ENCODE peak calls at places on chromosomes 7 and 10, in six cellular contexts. One of them, this sample, is unnamed.

GRCh38 chr10:128633864-128634541 is 507.8 kb upstream of the MKI67 start:
- DNase-seq in AG04449: no peak
- DNase-seq in dorsolateral prefrontal cortex: no peak
- DNase-seq in colonic mucosa: no peak
- DNase-seq in glutamatergic neuron: no peak
- DNase-seq in endothelial cell of umbilical vein: no peak
- DNase-seq in this sample: no peak

GRCh38 chr10:14659626-14660196 is 115.0 kb downstream of the FAM107B start:
- DNase-seq in AG04449: no peak
- DNase-seq in dorsolateral prefrontal cortex: no peak
- DNase-seq in colonic mucosa: no peak
- DNase-seq in glutamatergic neuron: no peak
- DNase-seq in endothelial cell of umbilical vein: no peak
- DNase-seq in this sample: no peak

GRCh38 chr10:6347391-6347951 is 144.7 kb downstream of the PFKFB3 start:
- DNase-seq in AG04449: no peak
- DNase-seq in dorsolateral prefrontal cortex: peak
- DNase-seq in colonic mucosa: no peak
- DNase-seq in glutamatergic neuron: no peak
- DNase-seq in endothelial cell of umbilical vein: no peak
- DNase-seq in this sample: no peak

GRCh38 chr7:116451958-116452729 is 47.4 kb upstream of the CAV2 start:
- DNase-seq in AG04449: no peak
- DNase-seq in dorsolateral prefrontal cortex: no peak
- DNase-seq in colonic mucosa: no peak
- DNase-seq in glutamatergic neuron: no peak
- DNase-seq in endothelial cell of umbilical vein: no peak
- DNase-seq in this sample: no peak

GRCh38 chr7:120554960-120555571 is 282.1 kb downstream of the KCND2 start:
- DNase-seq in AG04449: no peak
- DNase-seq in dorsolateral prefrontal cortex: no peak
- DNase-seq in colonic mucosa: peak
- DNase-seq in glutamatergic neuron: peak
- DNase-seq in endothelial cell of umbilical vein: peak
- DNase-seq in this sample: peak

GRCh38 chr7:121000091-121000983 is 11.8 kb downstream of the CPED1 start:
- DNase-seq in AG04449: no peak
- DNase-seq in dorsolateral prefrontal cortex: no peak
- DNase-seq in colonic mucosa: no peak
- DNase-seq in glutamatergic neuron: no peak
- DNase-seq in endothelial cell of umbilical vein: peak
- DNase-seq in this sample: no peak

GRCh38 chr7:131157530-131158243 is 170.0 kb upstream of the MKLN1 start:
- DNase-seq in AG04449: no peak
- DNase-seq in dorsolateral prefrontal cortex: peak
- DNase-seq in colonic mucosa: no peak
- DNase-seq in glutamatergic neuron: no peak
- DNase-seq in endothelial cell of umbilical vein: no peak
- DNase-seq in this sample: no peak

GRCh38 chr10:120727001-120727400 is 124.2 kb upstream of the WDR11 start:
- DNase-seq in AG04449: no peak
- DNase-seq in dorsolateral prefrontal cortex: no peak
- DNase-seq in colonic mucosa: no peak
- DNase-seq in glutamatergic neuron: no peak
- DNase-seq in endothelial cell of umbilical vein: peak
- DNase-seq in this sample: no peak

GRCh38 chr7:42219447-42219846 is 17.6 kb downstream of the GLI3 start:
- DNase-seq in AG04449: no peak
- DNase-seq in dorsolateral prefrontal cortex: no peak
- DNase-seq in colonic mucosa: no peak
- DNase-seq in glutamatergic neuron: no peak
- DNase-seq in endothelial cell of umbilical vein: no peak
- DNase-seq in this sample: no peak

GRCh38 chr10:107034023-107034422 is 130.5 kb downstream of the SORCS1 start:
- DNase-seq in AG04449: no peak
- DNase-seq in dorsolateral prefrontal cortex: no peak
- DNase-seq in colonic mucosa: no peak
- DNase-seq in glutamatergic neuron: no peak
- DNase-seq in endothelial cell of umbilical vein: no peak
- DNase-seq in this sample: no peak

GRCh38 chr7:7862393-7862792 is 106.2 kb upstream of the GLCCI1 start:
- DNase-seq in AG04449: no peak
- DNase-seq in dorsolateral prefrontal cortex: no peak
- DNase-seq in colonic mucosa: no peak
- DNase-seq in glutamatergic neuron: no peak
- DNase-seq in endothelial cell of umbilical vein: no peak
- DNase-seq in this sample: no peak

GRCh38 chr7:80475383-80475782 is 36.5 kb downstream of the GNAT3 start:
- DNase-seq in AG04449: no peak
- DNase-seq in dorsolateral prefrontal cortex: no peak
- DNase-seq in colonic mucosa: no peak
- DNase-seq in glutamatergic neuron: no peak
- DNase-seq in endothelial cell of umbilical vein: no peak
- DNase-seq in this sample: no peak

GRCh38 chr10:17989908-17990767 is 38.4 kb downstream of the SLC39A12 start:
- DNase-seq in AG04449: no peak
- DNase-seq in dorsolateral prefrontal cortex: no peak
- DNase-seq in colonic mucosa: no peak
- DNase-seq in glutamatergic neuron: no peak
- DNase-seq in endothelial cell of umbilical vein: no peak
- DNase-seq in this sample: no peak

DNA sequence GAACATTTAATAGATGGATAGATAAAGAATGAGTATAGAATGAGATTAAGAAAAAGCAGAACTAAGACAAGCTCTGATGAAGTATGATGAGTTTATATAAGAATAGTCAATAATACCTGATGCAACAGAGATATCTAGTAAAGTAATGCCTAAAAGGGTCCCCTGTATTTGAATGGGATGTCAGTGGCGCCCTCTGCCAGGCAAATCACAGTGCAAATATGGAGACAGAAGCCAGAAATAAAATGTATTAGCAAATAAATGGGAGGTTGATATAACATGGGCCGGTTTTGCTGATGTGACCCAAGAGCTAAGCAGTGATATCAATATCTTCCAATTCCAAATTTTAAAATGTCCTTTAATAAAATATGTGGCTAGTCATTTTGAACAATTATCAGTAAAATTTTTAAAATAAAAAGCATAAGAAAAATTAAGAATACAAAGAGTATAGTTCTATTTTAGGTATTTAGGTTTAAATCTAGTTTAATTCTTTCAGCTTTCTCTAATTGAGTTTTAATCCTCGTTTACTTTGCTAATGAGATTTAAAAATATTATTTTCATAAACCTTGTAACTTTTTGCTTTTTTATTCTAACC is 62.6 kb downstream of the ADK start:
- DNase-seq in AG04449: no peak
- DNase-seq in dorsolateral prefrontal cortex: no peak
- DNase-seq in colonic mucosa: peak
- DNase-seq in glutamatergic neuron: peak
- DNase-seq in endothelial cell of umbilical vein: peak
- DNase-seq in this sample: no peak
- TF ChIP-seq CTCF in AG04449: peak
- TF ChIP-seq CTCF in dorsolateral prefrontal cortex: no peak
- TF ChIP-seq CTCF in colonic mucosa: peak
- TF ChIP-seq CTCF in glutamatergic neuron: no peak
- TF ChIP-seq CTCF in endothelial cell of umbilical vein: peak
- TF ChIP-seq CTCF in this sample: peak

GRCh38 chr10:78063236-78063635 is 29.6 kb downstream of the RPS24 start:
- DNase-seq in AG04449: no peak
- DNase-seq in dorsolateral prefrontal cortex: no peak
- DNase-seq in colonic mucosa: no peak
- DNase-seq in glutamatergic neuron: no peak
- DNase-seq in endothelial cell of umbilical vein: peak
- DNase-seq in this sample: no peak

GRCh38 chr10:78058562-78058961 is 24.9 kb downstream of the RPS24 start:
- DNase-seq in AG04449: no peak
- DNase-seq in dorsolateral prefrontal cortex: no peak
- DNase-seq in colonic mucosa: no peak
- DNase-seq in glutamatergic neuron: peak
- DNase-seq in endothelial cell of umbilical vein: no peak
- DNase-seq in this sample: no peak

GRCh38 chr10:78065616-78066410 is 32.1 kb downstream of the RPS24 start:
- DNase-seq in AG04449: no peak
- DNase-seq in dorsolateral prefrontal cortex: no peak
- DNase-seq in colonic mucosa: peak
- DNase-seq in glutamatergic neuron: no peak
- DNase-seq in endothelial cell of umbilical vein: no peak
- DNase-seq in this sample: no peak

GRCh38 chr10:78062296-78062695 is 28.6 kb downstream of the RPS24 start:
- DNase-seq in AG04449: no peak
- DNase-seq in dorsolateral prefrontal cortex: no peak
- DNase-seq in colonic mucosa: no peak
- DNase-seq in glutamatergic neuron: no peak
- DNase-seq in endothelial cell of umbilical vein: no peak
- DNase-seq in this sample: no peak

GRCh38 chr10:78059916-78060315 is 26.3 kb downstream of the RPS24 start:
- DNase-seq in AG04449: no peak
- DNase-seq in dorsolateral prefrontal cortex: no peak
- DNase-seq in colonic mucosa: no peak
- DNase-seq in glutamatergic neuron: no peak
- DNase-seq in endothelial cell of umbilical vein: no peak
- DNase-seq in this sample: no peak
- TF ChIP-seq CTCF in AG04449: no peak
- TF ChIP-seq CTCF in dorsolateral prefrontal cortex: no peak
- TF ChIP-seq CTCF in colonic mucosa: no peak
- TF ChIP-seq CTCF in glutamatergic neuron: no peak
- TF ChIP-seq CTCF in endothelial cell of umbilical vein: no peak
- TF ChIP-seq CTCF in this sample: no peak

DNA sequence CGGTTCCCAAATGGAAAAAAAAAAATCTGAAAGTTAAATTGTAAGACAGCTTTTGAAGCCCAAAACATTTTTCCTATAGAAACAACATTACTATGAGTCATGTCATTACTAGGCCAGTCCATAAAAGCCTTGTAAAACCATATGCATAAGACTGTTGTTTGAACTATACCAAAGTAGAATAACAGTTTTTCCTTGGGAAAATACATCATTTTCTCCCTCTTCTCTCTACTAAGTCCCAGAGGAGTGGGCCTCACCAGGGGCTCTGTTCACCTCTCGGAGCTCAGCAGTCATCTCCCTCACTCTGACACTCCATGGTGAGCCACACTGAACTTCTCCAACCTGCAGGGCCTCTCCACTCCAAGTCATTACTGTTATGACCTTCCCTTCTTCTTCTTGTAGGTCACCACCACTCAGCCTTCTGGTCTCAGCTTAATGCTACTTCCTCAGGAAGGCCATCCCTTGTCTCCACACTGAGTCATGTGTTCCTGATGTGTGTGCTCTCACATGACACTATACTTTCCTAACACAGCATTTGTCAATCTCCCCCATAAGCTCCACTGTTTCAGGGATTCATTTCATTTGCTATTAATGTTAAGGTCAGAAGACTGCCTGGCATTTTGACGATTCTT is 32.5 kb downstream of the ZNF438 start:
- DNase-seq in AG04449: no peak
- DNase-seq in dorsolateral prefrontal cortex: no peak
- DNase-seq in colonic mucosa: no peak
- DNase-seq in glutamatergic neuron: no peak
- DNase-seq in endothelial cell of umbilical vein: peak
- DNase-seq in this sample: no peak
- TF ChIP-seq CTCF in AG04449: no peak
- TF ChIP-seq CTCF in dorsolateral prefrontal cortex: no peak
- TF ChIP-seq CTCF in colonic mucosa: no peak
- TF ChIP-seq CTCF in glutamatergic neuron: no peak
- TF ChIP-seq CTCF in endothelial cell of umbilical vein: no peak
- TF ChIP-seq CTCF in this sample: no peak

GRCh38 chr10:101778781-101779543 is 3.0 kb upstream of the FGF8 start:
- DNase-seq in AG04449: no peak
- DNase-seq in dorsolateral prefrontal cortex: no peak
- DNase-seq in colonic mucosa: peak
- DNase-seq in glutamatergic neuron: peak
- DNase-seq in endothelial cell of umbilical vein: peak
- DNase-seq in this sample: peak

GRCh38 chr10:101781655-101781983 is 1.6 kb downstream of the NPM3 start:
- DNase-seq in AG04449: no peak
- DNase-seq in dorsolateral prefrontal cortex: no peak
- DNase-seq in colonic mucosa: no peak
- DNase-seq in glutamatergic neuron: no peak
- DNase-seq in endothelial cell of umbilical vein: no peak
- DNase-seq in this sample: no peak

GRCh38 chr10:101780818-101781654 is 2.2 kb downstream of the NPM3 start:
- DNase-seq in AG04449: no peak
- DNase-seq in dorsolateral prefrontal cortex: peak
- DNase-seq in colonic mucosa: peak
- DNase-seq in glutamatergic neuron: peak
- DNase-seq in endothelial cell of umbilical vein: peak
- DNase-seq in this sample: peak

GRCh38 chr10:101779544-101780186 is 3.6 kb downstream of the NPM3 start:
- DNase-seq in AG04449: no peak
- DNase-seq in dorsolateral prefrontal cortex: peak
- DNase-seq in colonic mucosa: peak
- DNase-seq in glutamatergic neuron: peak
- DNase-seq in endothelial cell of umbilical vein: peak
- DNase-seq in this sample: peak

DNA sequence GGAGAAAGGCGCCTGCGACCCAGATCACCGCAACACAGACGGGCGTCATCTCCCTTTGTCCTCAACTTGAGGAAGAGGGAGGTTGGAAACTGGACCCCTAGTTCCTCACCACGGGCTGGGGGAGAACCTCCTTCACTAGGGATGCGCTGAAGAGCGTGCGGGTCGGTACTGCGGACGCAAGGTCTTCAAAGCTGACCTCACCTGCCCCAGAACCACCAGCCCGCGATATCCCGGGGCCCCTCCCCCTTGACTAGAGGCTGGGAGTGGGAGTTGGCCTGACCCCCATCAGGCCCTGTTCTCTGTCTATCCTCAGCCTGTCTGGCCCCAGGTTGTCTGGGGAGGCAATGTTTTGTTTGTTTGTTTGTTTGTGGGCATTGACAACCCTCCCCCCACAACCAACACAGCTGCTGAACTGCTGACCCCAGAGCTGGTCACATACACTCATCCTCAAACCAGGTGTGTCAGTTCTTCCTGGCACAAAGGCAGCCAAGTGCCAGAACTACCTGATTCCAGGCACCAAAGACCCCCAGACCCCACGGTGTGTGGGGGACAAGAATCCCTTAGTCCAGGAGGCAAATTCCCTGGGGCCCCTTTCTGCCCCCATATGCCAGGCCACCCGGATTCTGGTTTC is 2.9 kb downstream of the NPM3 start:
- DNase-seq in AG04449: no peak
- DNase-seq in dorsolateral prefrontal cortex: no peak
- DNase-seq in colonic mucosa: no peak
- DNase-seq in glutamatergic neuron: no peak
- DNase-seq in endothelial cell of umbilical vein: no peak
- DNase-seq in this sample: no peak
- TF ChIP-seq CTCF in AG04449: no peak
- TF ChIP-seq CTCF in dorsolateral prefrontal cortex: no peak
- TF ChIP-seq CTCF in colonic mucosa: no peak
- TF ChIP-seq CTCF in glutamatergic neuron: peak
- TF ChIP-seq CTCF in endothelial cell of umbilical vein: no peak
- TF ChIP-seq CTCF in this sample: no peak

GRCh38 chr7:91247497-91247896 is 16.7 kb upstream of the FZD1 start:
- DNase-seq in AG04449: no peak
- DNase-seq in dorsolateral prefrontal cortex: no peak
- DNase-seq in colonic mucosa: no peak
- DNase-seq in glutamatergic neuron: no peak
- DNase-seq in endothelial cell of umbilical vein: no peak
- DNase-seq in this sample: no peak
- TF ChIP-seq CTCF in AG04449: no peak
- TF ChIP-seq CTCF in dorsolateral prefrontal cortex: no peak
- TF ChIP-seq CTCF in colonic mucosa: no peak
- TF ChIP-seq CTCF in glutamatergic neuron: no peak
- TF ChIP-seq CTCF in endothelial cell of umbilical vein: no peak
- TF ChIP-seq CTCF in this sample: peak

This sample was measured in neural crest cell.